ENCODE peak calls at places on chromosomes 4 and X, in five cellular contexts. I is endodermal cell, H is H9, C is WTC11, P is mesothelial cell of epicardium. T is an unnamed sample.

GRCh38 chrX:71251456-71251973 is 2.4 kb downstream of the ZMYM3 start:
- DNase-seq in P (no peak), I (no peak), C (no peak), H (no peak), T (no peak)

GRCh38 chr4:77695769-77696168 is 90.1 kb downstream of the CXCL13 start:
- DNase-seq in P (no peak), H (no peak), C (no peak), I (no peak), T (peak)

GRCh38 chr4:141676087-141676486 is 39.7 kb downstream of the IL15 start:
- DNase-seq in C (no peak), H (no peak), I (no peak), P (no peak), T (no peak)

GRCh38 chrX:54695231-54695630 is 102.8 kb downstream of the ITIH6 start:
- DNase-seq in P (no peak), H (no peak), I (no peak), C (no peak), T (no peak)

GRCh38 chr4:187578103-187578502 is 417.5 kb upstream of the ZFP42 start:
- DNase-seq in H (no peak), I (no peak), C (no peak), P (no peak), T (no peak)

GRCh38 chr4:7653510-7654414 is 219.0 kb upstream of the PSAPL1 start:
- DNase-seq in P (no peak), H (no peak), C (no peak), I (no peak), T (no peak)

GRCh38 chr4:102825261-102826071 is 1.9 kb downstream of the UBE2D3 start:
- DNase-seq in H (peak), P (no peak), I (peak), C (no peak), T (no peak)

GRCh38 chr4:107931775-107932321 is 499 bp downstream of the CYP2U1 start:
- DNase-seq in P (no peak), H (no peak), I (no peak), C (no peak), T (no peak)

GRCh38 chr4:109921384-109921808 is 8.7 kb downstream of the EGF start:
- DNase-seq in P (peak), C (no peak), H (peak), I (peak), T (no peak)

GRCh38 chrX:11678174-11678573 is 12.5 kb upstream of the ARHGAP6 start:
- DNase-seq in C (no peak), I (no peak), P (no peak), H (no peak), T (no peak)

GRCh38 chrX:3407785-3408184 is 61.3 kb upstream of the MXRA5 start:
- DNase-seq in I (no peak), P (no peak), H (no peak), C (no peak), T (no peak)

GRCh38 chr4:145485120-145485519 is 3.5 kb downstream of the SMAD1 start:
- DNase-seq in C (no peak), P (no peak), H (no peak), I (no peak), T (no peak)

GRCh38 chr4:52244773-52245360 is 193.8 kb downstream of the SPATA18 start:
- DNase-seq in P (no peak), I (no peak), C (no peak), H (no peak), T (no peak)

GRCh38 chr4:98150092-98150761 is 7.0 kb upstream of the STPG2 start:
- DNase-seq in I (no peak), H (no peak), P (no peak), C (no peak), T (no peak)

GRCh38 chr4:177190995-177191568 is 118.6 kb upstream of the NEIL3 start:
- DNase-seq in I (no peak), P (no peak), C (no peak), H (no peak), T (no peak)

GRCh38 chr4:15691346-15692140 is 9.9 kb downstream of the FAM200B start:
- DNase-seq in P (no peak), I (no peak), H (no peak), C (no peak), T (no peak)

GRCh38 chr4:183870997-183871396 is 34.1 kb upstream of the STOX2 start:
- DNase-seq in P (no peak), H (no peak), I (no peak), C (no peak), T (no peak)

GRCh38 chr4:180967936-180968335 is 1275.3 kb upstream of the TENM3 start:
- DNase-seq in I (no peak), C (no peak), P (no peak), H (no peak), T (no peak)

GRCh38 chr4:176838611-176839411 is 46.1 kb upstream of the VEGFC start:
- DNase-seq in C (no peak), I (no peak), H (no peak), P (no peak), T (no peak)

GRCh38 chr4:14827111-14827510 is 175.2 kb upstream of the CPEB2 start:
- DNase-seq in C (no peak), P (no peak), H (no peak), I (no peak), T (no peak)

GRCh38 chr4:81405900-81406401 is 65.8 kb downstream of the RASGEF1B start:
- DNase-seq in H (no peak), P (no peak), C (no peak), I (no peak), T (peak)

GRCh38 chrX:87337267-87337666 is 180.3 kb upstream of the KLHL4 start:
- DNase-seq in P (no peak), I (no peak), H (no peak), C (no peak), T (no peak)

DNA sequence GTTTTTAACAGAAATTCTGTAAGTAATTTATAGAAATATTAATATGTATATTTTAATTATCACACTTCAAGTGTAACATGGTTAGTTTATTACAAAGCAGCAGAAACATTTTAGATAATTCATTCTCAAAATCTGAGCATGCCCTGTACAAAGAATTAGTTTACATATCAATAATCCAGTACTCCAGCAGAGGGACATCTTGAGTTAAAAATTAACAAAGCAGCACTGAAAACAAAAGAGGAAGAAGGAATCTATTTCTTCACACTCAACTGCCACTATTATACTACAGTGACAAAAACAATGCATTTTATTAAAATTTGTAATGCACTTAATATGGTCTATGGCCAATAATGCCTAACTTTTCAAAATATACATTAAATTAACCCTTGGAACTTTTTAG is 179.1 kb upstream of the KLHL4 start:
- DNase-seq in P (no peak), C (no peak), H (no peak), I (no peak), T (no peak)
- TF ChIP-seq CTCF in P (peak), C (no peak), H (peak), I (peak), T (no peak)

GRCh38 chr4:3765271-3766206 is 646 bp upstream of the ADRA2C start:
- DNase-seq in I (peak), H (peak), C (peak), P (peak), T (peak)
- TF ChIP-seq CTCF in I (peak), H (peak), C (no peak), P (no peak), T (peak)

GRCh38 chrX:151722241-151722846 is 6.5 kb downstream of the FATE1 start:
- DNase-seq in I (peak), C (peak), P (peak), H (peak), T (peak)
- TF ChIP-seq CTCF in I (peak), C (no peak), P (peak), H (peak), T (peak)

GRCh38 chrX:25021132-25021498 is 5.3 kb upstream of the ARX start:
- DNase-seq in I (no peak), P (no peak), C (no peak), H (no peak), T (no peak)
- TF ChIP-seq CTCF in I (no peak), P (no peak), C (peak), H (no peak), T (peak)

GRCh38 chr4:83389037-83389755 is 54.5 kb upstream of the HPSE start:
- DNase-seq in H (no peak), I (no peak), C (no peak), P (no peak), T (no peak)

GRCh38 chr4:83390965-83391364 is 56.3 kb upstream of the HPSE start:
- DNase-seq in I (peak), H (no peak), C (no peak), P (no peak), T (no peak)

GRCh38 chr4:83389756-83390505 is 55.3 kb upstream of the HPSE start:
- DNase-seq in C (no peak), I (peak), P (no peak), H (no peak), T (no peak)

GRCh38 chr4:83393908-83394307 is 59.3 kb upstream of the HPSE start:
- DNase-seq in H (no peak), C (no peak), I (no peak), P (no peak), T (no peak)

DNA sequence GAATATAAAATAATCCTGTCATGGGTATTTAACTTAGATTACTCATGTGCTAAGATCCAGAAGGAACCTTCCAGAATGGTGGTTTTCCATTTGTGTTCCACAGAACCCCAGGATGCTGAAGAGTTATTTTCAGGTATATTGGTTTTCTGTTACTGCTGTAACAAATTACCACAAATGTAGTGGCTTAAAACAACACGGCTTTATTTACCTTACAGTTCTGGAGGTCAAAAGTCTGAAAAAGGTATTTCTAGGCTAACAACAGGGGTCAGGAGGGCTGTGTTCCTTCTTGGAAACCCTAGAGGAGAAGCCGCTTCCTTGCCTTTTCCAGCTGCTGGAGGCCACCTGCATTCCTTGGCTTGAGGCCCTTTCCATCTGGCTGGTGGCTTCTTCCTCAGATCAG is 57.9 kb upstream of the HPSE start:
- DNase-seq in P (no peak), C (no peak), H (no peak), I (no peak), T (no peak)
- TF ChIP-seq CTCF in P (no peak), C (no peak), H (no peak), I (no peak), T (no peak)

GRCh38 chr4:1567519-1567807 is 116.7 kb downstream of the FAM53A start:
- DNase-seq in I (peak), C (no peak), P (no peak), H (no peak), T (no peak)

GRCh38 chr4:1566838-1567518 is 117.1 kb downstream of the FAM53A start:
- DNase-seq in P (no peak), C (peak), I (peak), H (peak), T (no peak)

GRCh38 chr4:1569461-1570151 is 114.5 kb downstream of the FAM53A start:
- DNase-seq in P (no peak), I (peak), H (no peak), C (peak), T (no peak)

GRCh38 chr4:1568855-1569460 is 115.2 kb downstream of the FAM53A start:
- DNase-seq in H (no peak), I (peak), P (no peak), C (peak), T (no peak)

DNA sequence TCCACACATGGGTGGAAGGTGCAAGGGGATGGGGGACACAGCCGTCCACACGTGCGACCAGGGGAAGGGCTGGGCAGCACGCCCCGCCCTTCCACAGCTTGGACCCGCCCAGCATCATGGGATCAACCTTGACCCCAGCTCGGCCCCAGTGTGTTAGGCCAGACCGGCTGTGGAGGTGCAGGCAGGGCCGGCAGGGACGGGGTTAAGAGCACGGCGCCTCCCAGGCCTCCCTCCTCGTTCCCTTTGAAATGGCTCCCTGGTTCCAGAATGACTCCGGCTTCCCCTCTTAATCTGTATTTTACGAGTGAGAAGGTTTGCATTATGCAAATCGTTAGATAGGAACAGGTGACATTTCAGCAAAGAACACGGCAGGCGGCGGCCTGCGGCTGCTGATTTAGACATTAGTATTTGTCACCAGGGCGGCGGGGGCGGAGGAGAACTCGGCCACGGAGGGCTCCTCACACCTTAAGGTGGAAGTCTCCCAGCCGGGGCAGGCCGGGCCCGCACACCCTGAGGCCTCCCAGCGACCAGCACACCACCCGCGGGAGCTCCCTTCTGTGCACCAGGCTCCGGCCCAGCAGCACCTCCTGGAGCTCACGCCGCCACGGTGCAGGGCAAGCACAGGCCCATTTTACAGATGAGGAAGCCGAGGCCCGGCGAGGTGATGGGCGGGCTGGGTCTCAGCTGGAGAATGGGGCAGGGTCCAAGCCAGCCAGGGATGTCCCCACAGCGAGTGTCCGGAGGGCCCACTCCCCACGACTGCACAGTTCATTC is 116.1 kb downstream of the FAM53A start:
- DNase-seq in P (no peak), I (peak), H (no peak), C (peak), T (no peak)
- TF ChIP-seq CTCF in P (no peak), I (no peak), H (no peak), C (no peak), T (no peak)

DNA sequence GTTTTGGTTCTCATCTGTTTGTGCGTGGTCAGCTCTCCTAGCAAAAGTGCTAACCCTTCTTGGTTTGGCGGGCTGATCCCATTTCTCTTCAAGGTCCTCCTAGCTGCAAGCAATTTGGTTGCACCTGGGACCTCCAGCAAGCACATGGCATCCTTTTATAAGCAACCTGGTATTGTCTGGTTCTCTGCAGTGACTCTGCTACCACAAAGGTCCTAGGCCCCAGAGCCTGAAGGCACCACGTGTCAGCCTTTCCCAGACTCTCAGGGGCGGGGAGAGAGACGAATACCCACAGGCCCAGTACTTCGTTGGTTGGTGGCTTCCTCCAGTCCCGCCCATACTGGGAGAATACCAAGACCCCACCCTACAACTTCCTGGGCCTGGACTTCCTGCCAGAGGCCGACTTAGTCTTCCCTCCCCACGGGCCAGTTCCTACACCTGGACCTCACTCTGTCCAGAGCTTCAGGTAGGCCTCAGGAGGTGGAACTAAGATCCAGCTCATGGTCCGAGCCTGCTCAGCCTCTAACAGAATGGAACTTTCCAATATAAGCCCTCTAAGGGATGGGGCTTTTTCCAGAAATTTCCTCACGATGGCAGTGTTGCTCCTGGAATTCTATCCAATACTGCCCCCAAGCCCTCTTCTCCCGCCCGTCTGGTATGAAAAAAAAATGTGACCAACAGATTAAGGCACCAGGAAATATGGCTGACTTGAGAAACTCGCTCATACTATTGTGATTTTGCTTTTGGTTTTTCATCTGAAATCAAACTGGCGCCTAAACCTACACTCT is 192.5 kb upstream of the STK26 start:
- DNase-seq in C (peak), I (peak), P (peak), H (peak), T (peak)
- TF ChIP-seq CTCF in C (no peak), I (peak), P (peak), H (peak), T (no peak)

GRCh38 chr4:151256134-151256533 is 20.8 kb upstream of the PRSS48 start:
- DNase-seq in I (no peak), P (no peak), C (no peak), H (no peak), T (no peak)

GRCh38 chr4:151260526-151260925 is 16.4 kb upstream of the PRSS48 start:
- DNase-seq in P (no peak), I (no peak), H (no peak), C (no peak), T (no peak)

GRCh38 chr4:151263455-151263854 is 13.5 kb upstream of the PRSS48 start:
- DNase-seq in H (no peak), I (no peak), C (no peak), P (no peak), T (no peak)

GRCh38 chr4:151257704-151258103 is 19.3 kb upstream of the PRSS48 start:
- DNase-seq in C (no peak), H (no peak), I (no peak), P (no peak), T (no peak)

GRCh38 chr4:151259752-151260151 is 17.2 kb upstream of the PRSS48 start:
- DNase-seq in C (no peak), P (no peak), I (no peak), H (no peak), T (no peak)
- TF ChIP-seq CTCF in C (no peak), P (no peak), I (no peak), H (no peak), T (no peak)